ENCODE peak calls at places on chromosome 18, in five cellular contexts. N, U, X, Z and V are unnamed samples.

GRCh38 chr18:49728542-49728941 is 84.8 kb downstream of the ACAA2 start:
- DNase-seq in N (peak), U (no peak), X (no peak), Z (peak), V (peak)

GRCh38 chr18:74623047-74623816 is 25.6 kb downstream of the ZNF407 start:
- DNase-seq in N (no peak), U (no peak), X (no peak), Z (no peak), V (no peak)

GRCh38 chr18:12028674-12029073 is 47.4 kb downstream of the IMPA2 start:
- DNase-seq in N (no peak), U (no peak), X (no peak), Z (no peak), V (no peak)

GRCh38 chr18:36379426-36379984 is 82.0 kb downstream of the FHOD3 start:
- DNase-seq in N (no peak), U (no peak), X (no peak), Z (no peak), V (no peak)

GRCh38 chr18:74630804-74631203 is 33.1 kb downstream of the ZNF407 start:
- DNase-seq in N (no peak), U (no peak), X (no peak), Z (no peak), V (no peak)

GRCh38 chr18:74963820-74964446 is 245.0 kb downstream of the PTGR3 start:
- DNase-seq in N (no peak), U (no peak), X (no peak), Z (peak), V (peak)

GRCh38 chr18:27750014-27750413 is 426.9 kb downstream of the CDH2 start:
- DNase-seq in N (no peak), U (no peak), X (no peak), Z (peak), V (peak)

GRCh38 chr18:49238433-49239042 is 221.9 kb downstream of the DYM start:
- DNase-seq in N (no peak), U (no peak), X (no peak), Z (peak), V (peak)

GRCh38 chr18:39764848-39765247 is 2190.2 kb upstream of the PIK3C3 start:
- DNase-seq in N (no peak), U (no peak), X (no peak), Z (no peak), V (no peak)

GRCh38 chr18:14086459-14087231 is 45.6 kb downstream of the ZNF519 start:
- DNase-seq in N (no peak), U (no peak), X (peak), Z (peak), V (peak)

GRCh38 chr18:62365420-62365819 is 40.3 kb downstream of the TNFRSF11A start:
- DNase-seq in N (no peak), U (no peak), X (no peak), Z (no peak), V (no peak)

GRCh38 chr18:67583621-67584020 is 67.1 kb upstream of the DSEL start:
- DNase-seq in N (no peak), U (no peak), X (no peak), Z (no peak), V (no peak)

GRCh38 chr18:56910967-56911366 is 235.9 kb upstream of the BOD1L2 start:
- DNase-seq in N (no peak), U (no peak), X (no peak), Z (no peak), V (no peak)

GRCh38 chr18:68298340-68298739 is 416.6 kb downstream of the TMX3 start:
- DNase-seq in N (no peak), U (no peak), X (no peak), Z (no peak), V (no peak)

GRCh38 chr18:49520661-49521145 is 33.7 kb upstream of the C18orf32 start:
- DNase-seq in N (no peak), U (no peak), X (no peak), Z (no peak), V (no peak)

GRCh38 chr18:7637269-7637668 is 70.2 kb downstream of the PTPRM start:
- DNase-seq in N (no peak), U (no peak), X (no peak), Z (no peak), V (no peak)

GRCh38 chr18:79903787-79904356 is 47.6 kb downstream of the SLC66A2 start:
- DNase-seq in N (no peak), U (peak), X (no peak), Z (no peak), V (no peak)

GRCh38 chr18:49884465-49884864 is 71.1 kb upstream of the ACAA2 start:
- DNase-seq in N (no peak), U (no peak), X (no peak), Z (no peak), V (no peak)

GRCh38 chr18:53380063-53380639 is 844.3 kb downstream of the MBD2 start:
- DNase-seq in N (no peak), U (no peak), X (no peak), Z (peak), V (no peak)
- TF ChIP-seq CTCF in N (no peak), U (peak), X (peak), Z (peak), V (peak)

GRCh38 chr18:9232977-9233376 is 96.4 kb downstream of the ANKRD12 start:
- DNase-seq in N (no peak), U (no peak), X (no peak), Z (no peak), V (no peak)

GRCh38 chr18:9231852-9232476 is 95.4 kb downstream of the ANKRD12 start:
- DNase-seq in N (no peak), U (no peak), X (no peak), Z (no peak), V (no peak)

GRCh38 chr18:9234528-9234927 is 97.9 kb downstream of the ANKRD12 start:
- DNase-seq in N (no peak), U (no peak), X (no peak), Z (no peak), V (no peak)

GRCh38 chr18:9237982-9238381 is 96.6 kb upstream of the TWSG1 start:
- DNase-seq in N (no peak), U (no peak), X (no peak), Z (no peak), V (no peak)

DNA sequence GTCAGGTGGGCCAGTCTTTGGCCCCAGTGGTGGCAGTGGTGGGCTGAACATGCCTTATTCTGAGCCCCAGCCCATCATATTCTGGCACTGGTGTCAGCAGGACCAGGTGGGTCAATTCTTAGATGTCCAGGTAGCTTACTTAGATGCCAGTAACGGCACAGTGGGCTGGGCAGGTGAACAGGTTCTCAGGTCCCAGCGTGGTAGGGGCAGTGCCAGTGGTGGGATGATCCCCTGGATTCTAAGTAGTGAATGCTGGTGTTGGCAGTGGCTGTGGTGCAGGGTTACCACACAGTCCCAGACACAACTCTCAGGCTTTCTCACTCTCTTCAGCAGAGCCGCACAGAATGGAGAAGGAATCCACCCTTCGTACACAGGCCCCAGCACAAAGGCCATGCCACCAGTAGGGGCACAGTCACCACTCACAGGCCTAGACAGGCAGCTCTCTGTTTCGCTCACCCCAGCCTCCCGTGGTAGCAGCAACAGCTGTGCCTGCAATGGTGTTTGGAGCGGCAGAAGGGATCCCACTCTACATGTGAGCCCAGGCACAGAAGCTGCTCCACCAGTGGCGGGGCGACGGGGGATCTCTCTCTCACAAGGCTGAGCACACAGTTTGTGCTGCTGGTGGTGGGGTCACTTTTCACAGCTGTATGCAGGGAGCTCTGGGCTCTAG is 97.3 kb downstream of the ANKRD12 start:
- DNase-seq in N (no peak), U (no peak), X (no peak), Z (no peak), V (no peak)
- TF ChIP-seq CTCF in N (no peak), U (no peak), X (no peak), Z (no peak), V (no peak)

DNA sequence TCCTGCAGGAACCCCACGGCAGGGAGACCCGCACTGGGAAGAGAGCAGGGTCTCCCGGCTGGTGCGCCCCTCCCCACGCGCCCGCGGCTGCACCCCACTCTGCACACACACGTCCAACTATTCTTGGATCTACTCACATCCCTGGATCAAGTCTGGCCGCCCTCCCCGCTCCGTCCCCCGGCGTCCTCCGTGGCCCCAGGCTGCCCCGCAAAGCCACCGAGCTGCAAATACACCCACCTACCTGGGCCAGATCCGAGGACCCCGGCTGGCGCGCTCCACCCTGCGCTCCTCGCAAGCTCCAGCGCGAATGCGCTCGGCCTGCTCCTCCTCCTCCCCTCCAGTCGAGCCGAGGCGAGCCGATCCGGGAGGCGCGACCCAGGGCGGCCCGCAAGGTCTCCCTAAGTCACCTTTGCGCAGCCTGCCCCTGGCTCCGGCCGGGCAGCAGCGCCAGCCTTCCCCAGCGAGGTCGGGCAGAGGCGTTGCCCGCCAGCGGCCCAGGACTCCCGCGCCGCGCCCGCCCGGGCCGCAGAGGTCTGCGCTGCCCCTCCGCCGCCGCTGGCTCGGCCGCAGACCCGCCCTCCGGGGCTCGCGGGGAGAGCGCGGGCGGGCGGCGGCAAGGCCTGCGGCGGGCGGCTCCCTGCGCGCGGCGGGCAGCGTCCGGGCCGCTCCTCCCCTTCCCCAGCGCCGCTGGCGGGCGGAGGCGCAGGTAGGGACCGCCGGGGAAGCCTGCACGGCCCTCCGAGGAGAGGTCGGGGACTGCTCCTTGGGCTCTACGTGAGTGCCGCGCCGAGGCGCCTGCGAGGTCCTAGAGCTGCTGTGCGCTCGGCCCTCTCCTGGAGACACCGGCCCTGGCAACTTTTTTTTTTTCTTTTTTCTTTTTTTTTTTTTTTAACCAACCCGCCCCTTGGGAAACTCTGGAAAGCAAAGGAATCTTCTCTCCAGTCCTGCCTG is 126.0 kb downstream of the OSBPL1A start:
- DNase-seq in N (peak), U (peak), X (peak), Z (peak), V (peak)
- TF ChIP-seq CTCF in N (peak), U (no peak), X (peak), Z (no peak), V (no peak)

GRCh38 chr18:44677933-44678332 is 2.8 kb upstream of the SETBP1 start:
- DNase-seq in N (no peak), U (no peak), X (no peak), Z (no peak), V (no peak)

GRCh38 chr18:44678725-44679055 is 2.0 kb upstream of the SETBP1 start:
- DNase-seq in N (no peak), U (no peak), X (no peak), Z (no peak), V (no peak)

GRCh38 chr18:44680271-44681038 is at the start of gene SETBP1:
- DNase-seq in N (peak), U (peak), X (peak), Z (peak), V (peak)

GRCh38 chr18:44679912-44680270 is 797 bp upstream of the SETBP1 start:
- DNase-seq in N (peak), U (peak), X (no peak), Z (peak), V (peak)

DNA sequence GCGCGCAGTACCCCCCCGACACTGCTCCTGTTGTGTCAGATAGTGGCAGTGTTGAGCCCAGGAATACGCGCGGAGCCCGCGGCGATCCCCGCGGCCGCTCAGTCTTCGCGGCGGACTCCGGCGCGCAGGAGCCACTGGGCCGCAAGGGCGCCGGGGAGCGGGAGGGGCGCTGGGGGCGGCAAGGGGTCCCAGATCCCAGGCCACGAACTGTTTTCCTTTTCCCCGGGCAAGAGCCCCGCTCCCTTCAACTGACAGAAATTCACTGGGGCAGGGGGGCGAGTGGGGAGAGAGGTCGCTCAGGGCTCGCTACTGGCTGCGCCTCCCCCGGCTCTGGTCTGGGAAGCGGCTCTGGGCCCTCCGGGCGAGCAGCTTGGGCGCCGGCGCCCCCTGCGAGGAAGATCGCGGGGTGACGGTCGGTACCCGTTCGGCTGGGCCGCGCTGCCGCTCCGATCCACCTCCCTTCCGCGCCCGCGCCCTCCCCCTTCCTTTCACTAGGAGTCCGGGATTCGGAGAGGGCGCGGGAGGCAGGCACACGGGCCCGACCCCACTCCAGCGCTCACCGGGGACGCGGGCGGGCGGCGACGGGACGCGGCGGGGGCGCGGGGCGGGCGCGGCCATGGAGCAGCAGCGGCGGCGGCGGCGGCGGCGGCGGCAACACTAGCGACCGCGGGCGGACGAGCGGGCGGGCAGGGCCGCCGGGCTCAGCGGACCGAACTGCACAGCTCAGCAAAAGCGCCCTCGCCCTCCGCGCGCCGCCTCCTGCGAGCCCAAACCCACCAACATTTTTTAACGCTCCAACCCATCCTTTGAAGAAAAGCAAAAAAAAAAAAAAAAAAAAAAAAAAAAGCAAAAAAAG is 1.4 kb upstream of the SETBP1 start:
- DNase-seq in N (peak), U (peak), X (peak), Z (peak), V (peak)
- TF ChIP-seq CTCF in N (peak), U (peak), X (peak), Z (peak), V (peak)